ENCODE peak calls at places on chromosomes 6 and 20, in four cellular contexts. One of them, this sample, is unnamed.

GRCh38 chr6:75272145-75272840 is 12.3 kb downstream of the TMEM30A start:
- DNase-seq in PC-3: no peak
- DNase-seq in fibroblast of lung: peak
- DNase-seq in foreskin fibroblast: peak
- DNase-seq in this sample: no peak

GRCh38 chr20:44008806-44009678 is 94.4 kb downstream of the TOX2 start:
- DNase-seq in fibroblast of lung: no peak
- DNase-seq in PC-3: peak
- DNase-seq in foreskin fibroblast: no peak
- DNase-seq in this sample: no peak

GRCh38 chr6:74366634-74367033 is 670.6 kb downstream of the CD109 start:
- DNase-seq in PC-3: peak
- DNase-seq in fibroblast of lung: peak
- DNase-seq in foreskin fibroblast: peak
- DNase-seq in this sample: no peak

GRCh38 chr6:158377866-158378265 is 65.6 kb downstream of the TULP4 start:
- DNase-seq in fibroblast of lung: peak
- DNase-seq in PC-3: no peak
- DNase-seq in foreskin fibroblast: peak
- DNase-seq in this sample: no peak

GRCh38 chr20:4165984-4166725 is 150.8 kb upstream of the RNF24 start:
- DNase-seq in foreskin fibroblast: no peak
- DNase-seq in fibroblast of lung: no peak
- DNase-seq in PC-3: no peak
- DNase-seq in this sample: no peak

GRCh38 chr6:64259372-64259771 is 623.8 kb downstream of the PHF3 start:
- DNase-seq in foreskin fibroblast: no peak
- DNase-seq in PC-3: no peak
- DNase-seq in fibroblast of lung: no peak
- DNase-seq in this sample: no peak

GRCh38 chr6:74161380-74161779 is 465.4 kb downstream of the CD109 start:
- DNase-seq in PC-3: no peak
- DNase-seq in fibroblast of lung: no peak
- DNase-seq in foreskin fibroblast: no peak
- DNase-seq in this sample: no peak

GRCh38 chr6:30769088-30769852 is 24.9 kb upstream of the IER3 start:
- DNase-seq in fibroblast of lung: peak
- DNase-seq in foreskin fibroblast: peak
- DNase-seq in PC-3: peak
- DNase-seq in this sample: peak

GRCh38 chr6:90284745-90285481 is 11.7 kb downstream of the BACH2 start:
- DNase-seq in fibroblast of lung: peak
- DNase-seq in PC-3: peak
- DNase-seq in foreskin fibroblast: peak
- DNase-seq in this sample: no peak

GRCh38 chr6:4134841-4135664 is at the start of gene ECI2:
- DNase-seq in PC-3: peak
- DNase-seq in fibroblast of lung: peak
- DNase-seq in foreskin fibroblast: peak
- DNase-seq in this sample: no peak

GRCh38 chr6:42729731-42730130 is 7.3 kb upstream of the PRPH2 start:
- DNase-seq in fibroblast of lung: peak
- DNase-seq in foreskin fibroblast: peak
- DNase-seq in PC-3: peak
- DNase-seq in this sample: no peak

GRCh38 chr6:79391511-79391910 is 145.7 kb downstream of the LCA5 start:
- DNase-seq in foreskin fibroblast: no peak
- DNase-seq in PC-3: no peak
- DNase-seq in fibroblast of lung: no peak
- DNase-seq in this sample: no peak

GRCh38 chr20:3021327-3021726 is 22.1 kb upstream of the GNRH2 start:
- DNase-seq in foreskin fibroblast: no peak
- DNase-seq in PC-3: no peak
- DNase-seq in fibroblast of lung: no peak
- DNase-seq in this sample: no peak

GRCh38 chr6:128314190-128314589 is 206.2 kb downstream of the PTPRK start:
- DNase-seq in foreskin fibroblast: no peak
- DNase-seq in PC-3: no peak
- DNase-seq in fibroblast of lung: no peak
- DNase-seq in this sample: no peak

GRCh38 chr6:42165016-42165415 is 8.1 kb upstream of the GUCA1A start:
- DNase-seq in PC-3: no peak
- DNase-seq in foreskin fibroblast: peak
- DNase-seq in fibroblast of lung: peak
- DNase-seq in this sample: no peak

GRCh38 chr6:135922170-135922569 is 70.7 kb downstream of the PDE7B start:
- DNase-seq in PC-3: peak
- DNase-seq in foreskin fibroblast: peak
- DNase-seq in fibroblast of lung: peak
- DNase-seq in this sample: no peak

GRCh38 chr6:99282479-99283062 is 66.9 kb downstream of the FAXC start:
- DNase-seq in fibroblast of lung: peak
- DNase-seq in PC-3: peak
- DNase-seq in foreskin fibroblast: peak
- DNase-seq in this sample: no peak

GRCh38 chr6:7219310-7219709 is 93.7 kb downstream of the SSR1 start:
- DNase-seq in foreskin fibroblast: peak
- DNase-seq in PC-3: peak
- DNase-seq in fibroblast of lung: peak
- DNase-seq in this sample: no peak

GRCh38 chr20:9306521-9306920 is 207.9 kb upstream of the LAMP5 start:
- DNase-seq in fibroblast of lung: peak
- DNase-seq in PC-3: peak
- DNase-seq in foreskin fibroblast: peak
- DNase-seq in this sample: no peak

GRCh38 chr6:87944541-87944954 is 103.1 kb upstream of the SPACA1 start:
- DNase-seq in PC-3: peak
- DNase-seq in foreskin fibroblast: peak
- DNase-seq in fibroblast of lung: peak
- DNase-seq in this sample: peak

GRCh38 chr20:57388953-57389694 is 2.1 kb upstream of the RBM38 start:
- DNase-seq in foreskin fibroblast: peak
- DNase-seq in fibroblast of lung: peak
- DNase-seq in PC-3: peak
- DNase-seq in this sample: no peak

GRCh38 chr6:157982580-157983438 is 1.1 kb downstream of the SYNJ2 start:
- DNase-seq in foreskin fibroblast: peak
- DNase-seq in PC-3: peak
- DNase-seq in fibroblast of lung: peak
- DNase-seq in this sample: no peak

GRCh38 chr6:2185056-2185455 is 60.3 kb downstream of the GMDS start:
- DNase-seq in fibroblast of lung: peak
- DNase-seq in PC-3: no peak
- DNase-seq in foreskin fibroblast: peak
- DNase-seq in this sample: no peak

GRCh38 chr6:88004707-88005106 is 42.9 kb upstream of the SPACA1 start:
- DNase-seq in fibroblast of lung: no peak
- DNase-seq in PC-3: no peak
- DNase-seq in foreskin fibroblast: no peak
- DNase-seq in this sample: no peak

GRCh38 chr6:116397960-116398359 is 27.2 kb downstream of the DSE start:
- DNase-seq in foreskin fibroblast: peak
- DNase-seq in PC-3: no peak
- DNase-seq in fibroblast of lung: peak
- DNase-seq in this sample: no peak

GRCh38 chr6:32491703-32492102 is 38.4 kb downstream of the HLA-DRB5 start:
- DNase-seq in fibroblast of lung: no peak
- DNase-seq in PC-3: no peak
- DNase-seq in foreskin fibroblast: no peak
- DNase-seq in this sample: no peak

GRCh38 chr6:96014846-96015245 is 928 bp upstream of the FUT9 start:
- DNase-seq in foreskin fibroblast: no peak
- DNase-seq in PC-3: no peak
- DNase-seq in fibroblast of lung: no peak
- DNase-seq in this sample: no peak

GRCh38 chr6:31659649-31660223 is 842 bp downstream of the C6orf47 start:
- DNase-seq in PC-3: peak
- DNase-seq in fibroblast of lung: peak
- DNase-seq in foreskin fibroblast: peak
- DNase-seq in this sample: no peak

GRCh38 chr6:44896701-44897100 is 431.4 kb upstream of the RUNX2 start:
- DNase-seq in fibroblast of lung: no peak
- DNase-seq in PC-3: no peak
- DNase-seq in foreskin fibroblast: peak
- DNase-seq in this sample: no peak

GRCh38 chr6:25623065-25623464 is 28.9 kb upstream of the SCGN start:
- DNase-seq in foreskin fibroblast: no peak
- DNase-seq in PC-3: no peak
- DNase-seq in fibroblast of lung: no peak
- DNase-seq in this sample: no peak

GRCh38 chr20:64101731-64102621 is 5.4 kb downstream of the NPBWR2 start:
- DNase-seq in fibroblast of lung: no peak
- DNase-seq in foreskin fibroblast: peak
- DNase-seq in PC-3: peak
- DNase-seq in this sample: no peak

GRCh38 chr20:64099880-64100565 is 7.3 kb downstream of the NPBWR2 start:
- DNase-seq in foreskin fibroblast: no peak
- DNase-seq in PC-3: no peak
- DNase-seq in fibroblast of lung: no peak
- DNase-seq in this sample: no peak

GRCh38 chr20:64102647-64103354 is 4.6 kb downstream of the NPBWR2 start:
- DNase-seq in fibroblast of lung: no peak
- DNase-seq in PC-3: no peak
- DNase-seq in foreskin fibroblast: no peak
- DNase-seq in this sample: peak

GRCh38 chr20:64100566-64100888 is 6.8 kb downstream of the NPBWR2 start:
- DNase-seq in foreskin fibroblast: no peak
- DNase-seq in PC-3: no peak
- DNase-seq in fibroblast of lung: no peak
- DNase-seq in this sample: peak

GRCh38 chr20:64100946-64101688 is 6.2 kb downstream of the NPBWR2 start:
- DNase-seq in foreskin fibroblast: no peak
- DNase-seq in fibroblast of lung: no peak
- DNase-seq in PC-3: no peak
- DNase-seq in this sample: no peak
- H3K4me3 ChIP-seq in foreskin fibroblast: no peak
- H3K4me3 ChIP-seq in fibroblast of lung: no peak
- H3K4me3 ChIP-seq in PC-3: no peak
- H3K4me3 ChIP-seq in this sample: no peak

DNA sequence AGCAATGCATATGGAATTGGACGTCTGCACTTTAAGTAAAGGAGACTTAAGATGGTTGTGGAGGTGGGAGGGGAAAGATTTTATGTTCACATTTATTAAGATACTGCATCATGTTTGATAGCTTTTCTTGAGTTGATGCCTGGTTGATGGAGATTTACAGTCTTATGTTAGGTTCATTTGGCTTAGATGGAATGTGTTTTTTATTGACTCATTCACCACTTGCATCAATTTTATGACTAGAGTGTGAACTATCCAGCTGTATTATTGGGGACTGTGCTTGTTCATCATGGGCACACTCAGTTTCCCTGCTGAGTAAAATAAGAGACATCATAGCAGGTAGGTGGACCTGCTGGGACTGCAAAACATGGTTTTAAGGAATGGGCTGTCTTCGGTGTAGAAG is 91.2 kb upstream of the SCP2D1 start:
- DNase-seq in fibroblast of lung: peak
- DNase-seq in foreskin fibroblast: peak
- DNase-seq in PC-3: no peak
- DNase-seq in this sample: no peak
- TF ChIP-seq CTCF in fibroblast of lung: no peak
- TF ChIP-seq CTCF in foreskin fibroblast: no peak
- TF ChIP-seq CTCF in PC-3: no peak
- TF ChIP-seq CTCF in this sample: no peak

DNA sequence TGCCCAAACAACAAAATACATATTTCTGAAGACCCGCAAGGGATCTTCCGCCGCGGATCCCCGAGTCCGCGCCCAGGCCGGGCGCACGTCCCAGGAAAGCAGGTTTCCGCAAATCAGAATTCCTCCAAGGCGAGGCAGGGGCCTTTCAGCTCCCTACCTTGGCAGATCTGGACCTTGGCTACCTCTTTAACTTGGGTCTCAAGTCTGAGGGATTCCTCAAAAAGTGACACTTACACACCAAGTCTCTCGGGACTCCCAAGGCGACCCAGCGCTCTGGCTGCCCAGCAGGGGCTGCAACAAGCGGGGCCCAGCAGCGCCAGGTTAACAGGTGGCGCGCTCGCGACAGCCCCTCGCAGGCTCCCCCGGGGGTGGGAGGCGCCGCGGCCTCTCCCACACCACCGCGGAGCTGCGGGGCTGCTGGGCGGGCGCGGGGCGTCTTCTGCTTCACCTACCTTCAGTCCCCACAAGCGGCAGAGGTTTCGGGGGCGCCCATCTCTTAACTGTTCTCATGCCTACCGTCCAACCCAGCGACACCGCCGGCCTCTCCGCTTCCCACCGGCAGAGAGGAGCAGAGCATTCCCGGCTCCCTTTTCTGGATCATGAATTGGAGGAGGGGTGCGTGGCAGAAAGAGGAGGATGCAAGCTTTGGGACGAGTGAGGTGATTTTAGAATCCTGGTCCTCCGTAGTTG is 414 bp downstream of the SIM1 start:
- DNase-seq in PC-3: no peak
- DNase-seq in fibroblast of lung: no peak
- DNase-seq in foreskin fibroblast: peak
- DNase-seq in this sample: no peak
- H3K4me3 ChIP-seq in PC-3: no peak
- H3K4me3 ChIP-seq in fibroblast of lung: no peak
- H3K4me3 ChIP-seq in foreskin fibroblast: peak
- H3K4me3 ChIP-seq in this sample: peak

GRCh38 chr6:47734826-47735481 is 36.6 kb downstream of the ADGRF4 start:
- DNase-seq in fibroblast of lung: no peak
- DNase-seq in foreskin fibroblast: no peak
- DNase-seq in PC-3: no peak
- DNase-seq in this sample: no peak
- TF ChIP-seq CTCF in fibroblast of lung: no peak
- TF ChIP-seq CTCF in foreskin fibroblast: no peak
- TF ChIP-seq CTCF in PC-3: no peak
- TF ChIP-seq CTCF in this sample: no peak

DNA sequence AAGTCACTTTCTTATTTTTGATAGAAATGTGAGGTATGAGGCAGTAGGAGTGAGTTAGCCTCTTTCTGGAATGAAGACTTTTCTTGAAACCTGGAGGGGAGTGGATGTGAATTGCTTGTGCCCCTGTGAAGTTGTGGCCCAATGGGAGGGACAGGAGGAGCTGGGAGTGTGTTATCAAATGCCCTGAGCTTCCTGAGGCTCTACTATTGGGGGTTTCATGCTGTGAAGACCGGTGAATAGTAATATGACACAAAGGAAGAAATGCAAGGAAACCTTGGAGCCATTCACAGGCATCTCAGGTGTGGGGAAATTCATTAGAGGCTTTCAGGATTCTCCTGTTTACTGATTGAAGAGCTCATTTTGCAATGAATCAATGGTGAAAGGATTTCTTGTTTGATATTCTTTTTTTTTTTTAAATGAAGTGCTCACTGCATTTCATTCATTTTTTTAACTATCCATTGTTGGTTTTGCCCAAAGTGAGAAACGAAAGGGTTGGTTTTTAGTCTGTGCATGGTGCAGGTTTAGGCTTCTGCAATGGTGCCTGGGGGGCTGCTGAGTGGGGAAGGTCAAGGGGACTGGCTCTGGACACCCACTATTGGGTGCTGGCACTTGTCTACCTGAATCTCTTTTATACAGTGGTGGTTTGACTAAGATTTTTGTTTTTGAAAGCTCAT is 8.2 kb downstream of the RNF144B start:
- DNase-seq in PC-3: no peak
- DNase-seq in fibroblast of lung: no peak
- DNase-seq in foreskin fibroblast: no peak
- DNase-seq in this sample: no peak
- H3K4me3 ChIP-seq in PC-3: no peak
- H3K4me3 ChIP-seq in fibroblast of lung: no peak
- H3K4me3 ChIP-seq in foreskin fibroblast: no peak
- H3K4me3 ChIP-seq in this sample: no peak

This sample was measured in dorsolateral prefrontal cortex.